ENCODE peak calls at places on chromosome 2, in eight cellular contexts. J is stomach, W is IMR-90, M is astrocyte of the cerebellum, U is WTC11, E is neural crest cell, I is mesothelial cell of epicardium, Q is GM12865. G is an unnamed sample.

GRCh38 chr2:102592601-102593000 is 26.8 kb upstream of the SLC9A2 start:
- DNase-seq in I (no peak), M (no peak), W (peak; percentile 8), E (peak; percentile 11), Q (peak; percentile 27), U (peak; percentile 23), J (peak; percentile 71), G (no peak)

GRCh38 chr2:128027801-128028667 is at the start of gene SAP130:
- DNase-seq in U (peak; percentile 99), E (peak; percentile 96), I (peak; percentile 96), J (peak; percentile 99), M (peak; percentile 80), Q (peak; percentile 97), W (peak; percentile 89), G (peak; percentile 99)

GRCh38 chr2:64283015-64283570 is 138.9 kb upstream of the PELI1 start:
- DNase-seq in J (no peak), W (no peak), Q (peak; percentile 28), M (no peak), E (no peak), I (no peak), U (no peak), G (no peak)

GRCh38 chr2:92072461-92073035 is 2798.7 kb upstream of the TEKT4 start:
- DNase-seq in W (no peak), E (no peak), Q (no peak), M (no peak), I (no peak), J (peak; percentile 23), U (no peak), G (peak; percentile 83)

GRCh38 chr2:45607701-45608100 is 3.4 kb downstream of the SRBD1 start:
- DNase-seq in U (no peak), J (no peak), W (no peak), M (no peak), I (no peak), E (no peak), Q (no peak), G (no peak)

GRCh38 chr2:74985983-74986382 is 27.5 kb downstream of the POLE4 start:
- DNase-seq in E (no peak), U (no peak), W (no peak), M (no peak), I (no peak), J (no peak), Q (no peak), G (no peak)

GRCh38 chr2:238228700-238229099 is 11.1 kb downstream of the HES6 start:
- DNase-seq in W (peak; percentile 25), E (no peak), I (no peak), J (peak; percentile 40), U (no peak), Q (no peak), M (no peak), G (no peak)

GRCh38 chr2:131365452-131365851 is 1.5 kb upstream of the RAB6D start:
- DNase-seq in W (no peak), J (no peak), Q (no peak), M (no peak), U (no peak), I (no peak), E (no peak), G (no peak)

GRCh38 chr2:159873136-159873728 is 75.2 kb upstream of the CD302 start:
- DNase-seq in J (no peak), Q (no peak), U (no peak), M (no peak), I (no peak), E (peak; percentile 9), W (no peak), G (no peak)

GRCh38 chr2:11528228-11528627 is 5.6 kb upstream of the GREB1 start:
- DNase-seq in W (no peak), E (no peak), J (no peak), M (no peak), U (no peak), Q (no peak), I (no peak), G (no peak)

GRCh38 chr2:202726070-202726469 is 91.3 kb downstream of the FAM117B start:
- DNase-seq in I (no peak), E (no peak), J (no peak), M (no peak), Q (no peak), U (no peak), W (no peak), G (no peak)

GRCh38 chr2:165402142-165402541 is 67.4 kb upstream of the CSRNP3 start:
- DNase-seq in M (no peak), U (no peak), I (no peak), J (no peak), Q (no peak), W (no peak), E (no peak), G (no peak)

GRCh38 chr2:183840061-183840584 is 715.9 kb downstream of the NUP35 start:
- DNase-seq in W (no peak), M (no peak), J (no peak), I (no peak), U (no peak), E (no peak), Q (no peak), G (no peak)

GRCh38 chr2:231571810-231572209 is 20.9 kb upstream of the TEX44 start:
- DNase-seq in U (peak; percentile 43), Q (no peak), E (no peak), W (no peak), J (no peak), I (no peak), M (no peak), G (no peak)

GRCh38 chr2:217910875-217911212 is 92.0 kb downstream of the TNS1 start:
- DNase-seq in U (no peak), W (no peak), J (no peak), M (no peak), E (no peak), Q (no peak), I (no peak), G (no peak)

GRCh38 chr2:226451486-226451885 is 348.1 kb downstream of the IRS1 start:
- DNase-seq in J (no peak), U (no peak), I (no peak), E (no peak), Q (no peak), M (no peak), W (no peak), G (no peak)

GRCh38 chr2:70367722-70368323 is 66.0 kb upstream of the FAM136A start:
- DNase-seq in Q (no peak), E (no peak), J (no peak), U (peak; percentile 53), M (no peak), W (peak; percentile 14), I (no peak), G (no peak)

GRCh38 chr2:110852541-110853263 is 120.3 kb downstream of the ACOXL start:
- DNase-seq in W (no peak), Q (no peak), M (no peak), J (no peak), U (no peak), E (no peak), I (no peak), G (no peak)

GRCh38 chr2:127504552-127505460 is 21.5 kb downstream of the IWS1 start:
- DNase-seq in E (no peak), J (no peak), M (no peak), I (no peak), W (peak; percentile 59), U (no peak), Q (peak; percentile 30), G (no peak)

GRCh38 chr2:57516740-57517340 is 529.8 kb upstream of the VRK2 start:
- DNase-seq in U (no peak), W (peak; percentile 47), E (no peak), Q (peak; percentile 51), I (no peak), J (no peak), M (peak; percentile 27), G (no peak)

GRCh38 chr2:117835990-117836760 is 21.7 kb downstream of the DDX18 start:
- DNase-seq in Q (peak; percentile 24), W (peak; percentile 76), E (peak; percentile 77), U (peak; percentile 88), I (peak; percentile 40), J (peak; percentile 76), M (peak; percentile 52), G (no peak)

GRCh38 chr2:112259509-112260294 is 4.9 kb upstream of the ZC3H8 start:
- DNase-seq in Q (peak; percentile 92), J (peak; percentile 85), M (peak; percentile 60), E (peak; percentile 79), U (peak; percentile 87), W (peak; percentile 76), I (peak; percentile 46), G (peak; percentile 90)
- TF ChIP-seq CTCF in Q (peak; percentile 99), J (peak; percentile 88), M (peak; percentile 99), E (peak; percentile 92), U (peak; percentile 85), W (peak; percentile 98), I (peak; percentile 72), G (peak; percentile 97)

DNA sequence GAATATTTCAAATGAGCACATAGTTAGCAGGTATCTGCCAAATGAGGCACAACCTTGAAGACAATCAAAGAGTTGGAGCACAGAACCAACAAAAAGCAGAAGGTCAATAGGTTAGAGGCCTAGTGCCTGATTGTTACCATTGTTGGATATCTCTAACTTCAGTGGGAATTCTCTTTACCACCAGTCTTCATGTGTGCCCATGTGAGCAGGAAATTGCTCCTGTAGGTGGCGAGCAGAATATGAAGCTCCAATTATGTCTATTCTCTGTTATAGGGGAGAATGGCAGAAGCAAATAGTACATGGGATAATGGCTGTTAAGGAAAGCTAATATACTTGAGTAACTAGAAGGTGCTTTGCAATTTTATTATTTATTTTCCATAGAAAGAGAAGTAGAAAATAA is 14.9 kb upstream of the ZNF385B start:
- DNase-seq in M (no peak), U (no peak), J (no peak), E (no peak), I (no peak), W (no peak), Q (no peak), G (no peak)
- TF ChIP-seq CTCF in M (peak; percentile 15), U (no peak), J (no peak), E (no peak), I (no peak), W (no peak), Q (no peak), G (no peak)

DNA sequence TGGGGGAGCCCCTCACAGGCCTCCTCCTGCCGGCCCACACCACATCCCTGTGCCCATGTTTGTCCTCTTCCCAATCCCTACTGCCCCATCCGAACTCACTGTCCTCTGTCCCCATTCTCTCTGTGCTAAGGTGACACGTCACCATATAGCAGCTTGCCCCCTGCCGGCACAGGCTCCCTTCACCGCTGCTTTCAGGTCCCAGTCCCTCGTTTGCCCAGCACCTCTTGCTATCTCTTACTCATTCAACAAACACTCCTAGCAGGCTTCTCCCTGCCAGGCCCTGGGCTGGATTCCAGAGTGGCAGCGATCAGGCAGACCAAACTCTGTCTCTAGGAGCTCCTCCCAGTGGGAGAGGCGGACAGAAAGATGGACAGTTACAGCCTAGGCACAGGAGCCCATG is 74.3 kb downstream of the TFCP2L1 start:
- DNase-seq in I (no peak), W (no peak), U (no peak), J (peak; percentile 93), Q (no peak), M (no peak), E (no peak), G (no peak)
- TF ChIP-seq CTCF in I (no peak), W (no peak), U (no peak), J (no peak), Q (no peak), M (no peak), E (no peak), G (no peak)

DNA sequence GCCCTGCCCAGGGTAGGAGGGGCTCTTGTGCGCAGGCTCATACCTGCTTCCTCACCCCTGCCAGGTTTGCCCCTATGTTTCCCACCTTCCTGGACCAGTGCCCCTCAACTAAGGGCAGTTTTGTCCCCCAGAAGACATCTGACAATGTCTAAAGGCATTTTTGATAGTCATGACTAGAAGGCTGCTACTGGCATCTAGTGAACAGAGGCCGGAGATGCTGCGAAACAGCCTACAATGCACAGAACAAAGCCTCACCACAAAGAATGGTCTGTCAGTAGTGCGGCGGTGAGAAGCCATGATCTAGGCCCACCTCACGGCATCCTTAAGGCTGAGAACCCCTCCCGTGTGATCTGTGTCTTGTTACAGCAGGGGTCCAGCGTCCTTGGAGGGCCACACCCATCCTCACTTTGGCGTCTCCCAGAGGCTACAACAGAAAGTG is 96.0 kb downstream of the TMEM17 start:
- DNase-seq in E (no peak), Q (peak; percentile 63), U (no peak), M (no peak), W (no peak), I (no peak), J (no peak), G (peak; percentile 67)
- TF ChIP-seq CTCF in E (peak; percentile 50), Q (peak; percentile 50), U (no peak), M (peak; percentile 24), W (no peak), I (no peak), J (no peak), G (peak; percentile 50)

G was measured in osteocyte.